ENCODE peak calls at places on chromosomes 12 and 14, in seven cellular contexts. T is psoas muscle, X is mammary epithelial cell, F is esophagus squamous epithelium, U is right lobe of liver, G is suprapubic skin, K is transverse colon. Q is an unnamed sample. For H3K4me1, the result is how much of the 10 kb centered on the place peaks cover.

GRCh38 chr12:113874999-113875561 is 91.0 kb downstream of the RBM19 start:
- DNase-seq in T (no peak), X (no peak), F (no peak), U (no peak), G (no peak), K (peak), Q (no peak)

GRCh38 chr12:9798008-9798619 is 29.2 kb upstream of the KLRF1 start:
- DNase-seq in T (no peak), X (peak), F (peak), U (no peak), G (no peak), K (peak), Q (no peak)

GRCh38 chr14:51610766-51611165 is 40.9 kb upstream of the FRMD6 start:
- DNase-seq in T (no peak), X (no peak), F (no peak), U (no peak), G (no peak), K (no peak), Q (no peak)

GRCh38 chr14:92464156-92464555 is 49.4 kb upstream of the RIN3 start:
- DNase-seq in T (no peak), X (no peak), F (no peak), U (no peak), G (no peak), K (no peak), Q (no peak)

GRCh38 chr14:31895206-31895605 is 181.9 kb upstream of the ARHGAP5 start:
- DNase-seq in T (no peak), X (peak), F (no peak), U (no peak), G (no peak), K (no peak), Q (no peak)

GRCh38 chr12:119446459-119446858 is 111.9 kb downstream of the CCDC60 start:
- DNase-seq in T (no peak), X (no peak), F (no peak), U (no peak), G (no peak), K (no peak), Q (no peak)

GRCh38 chr14:81336009-81336408 is 64.1 kb downstream of the STON2 start:
- DNase-seq in T (no peak), X (no peak), F (no peak), U (no peak), G (no peak), K (no peak), Q (no peak)

GRCh38 chr12:91264178-91264577 is 81.6 kb upstream of the DCN start:
- DNase-seq in T (no peak), X (no peak), F (no peak), U (no peak), G (no peak), K (no peak), Q (no peak)

GRCh38 chr12:48442191-48442828 is 30.0 kb upstream of the ANP32D start:
- DNase-seq in T (no peak), X (no peak), F (no peak), U (no peak), G (no peak), K (no peak), Q (no peak)

GRCh38 chr14:90488256-90488655 is 91.4 kb downstream of the CALM1 start:
- DNase-seq in T (no peak), X (no peak), F (no peak), U (peak), G (no peak), K (no peak), Q (no peak)

GRCh38 chr12:86194721-86195120 is 61.5 kb downstream of the MGAT4C start:
- DNase-seq in T (no peak), X (no peak), F (no peak), U (no peak), G (no peak), K (no peak), Q (no peak)

GRCh38 chr14:102878174-102878969 is 44.1 kb upstream of the AMN start:
- DNase-seq in T (no peak), X (no peak), F (no peak), U (no peak), G (no peak), K (peak), Q (no peak)

GRCh38 chr12:132491349-132491663 is 1.4 kb downstream of the FBRSL1 start:
- DNase-seq in T (no peak), X (no peak), F (no peak), U (no peak), G (no peak), K (no peak), Q (no peak)

GRCh38 chr14:88559852-88560251 is 3.0 kb upstream of the ZC3H14 start:
- DNase-seq in T (no peak), X (no peak), F (no peak), U (no peak), G (no peak), K (no peak), Q (no peak)

GRCh38 chr12:108570743-108571603 is 8.6 kb downstream of the ISCU start:
- DNase-seq in T (no peak), X (no peak), F (no peak), U (peak), G (peak), K (no peak), Q (no peak)

GRCh38 chr12:108566452-108566851 is 4.1 kb downstream of the ISCU start:
- DNase-seq in T (no peak), X (no peak), F (no peak), U (no peak), G (no peak), K (no peak), Q (no peak)

GRCh38 chr12:108567974-108568652 is 5.7 kb downstream of the ISCU start:
- DNase-seq in T (no peak), X (no peak), F (no peak), U (peak), G (no peak), K (no peak), Q (no peak)

GRCh38 chr12:108567388-108567787 is 5.0 kb downstream of the ISCU start:
- DNase-seq in T (no peak), X (no peak), F (no peak), U (no peak), G (no peak), K (no peak), Q (no peak)

DNA sequence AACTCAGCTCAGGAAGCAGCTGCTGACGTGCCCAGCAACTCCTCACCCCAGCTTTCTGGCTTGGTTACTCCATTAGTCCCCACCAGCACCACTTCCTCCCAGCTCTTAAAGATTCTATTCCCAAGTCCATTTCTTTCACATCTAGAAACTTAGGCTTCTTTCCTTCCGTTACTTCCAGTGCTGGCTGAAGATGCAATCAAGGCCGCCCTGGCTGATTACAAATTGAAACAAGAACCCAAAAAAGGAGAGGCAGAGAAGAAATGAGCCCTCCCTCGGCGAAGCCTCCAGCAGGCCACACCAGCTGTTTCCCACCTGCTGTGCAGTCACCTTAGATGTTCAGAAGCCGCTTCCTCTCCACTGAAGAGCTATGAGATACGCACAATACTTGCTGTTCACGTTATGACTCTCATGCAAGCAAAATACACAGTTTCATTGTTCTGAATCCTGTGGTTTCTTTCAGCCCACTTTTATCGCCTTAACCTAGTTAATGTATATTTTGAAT is 6.3 kb downstream of the ISCU start:
- DNase-seq in T (no peak), X (no peak), F (no peak), U (peak), G (no peak), K (peak), Q (no peak)
- H3K4me1 ChIP-seq in T (under half), X (under half), F (under half), U (under half), G (under half), K (under half), Q (under half)

DNA sequence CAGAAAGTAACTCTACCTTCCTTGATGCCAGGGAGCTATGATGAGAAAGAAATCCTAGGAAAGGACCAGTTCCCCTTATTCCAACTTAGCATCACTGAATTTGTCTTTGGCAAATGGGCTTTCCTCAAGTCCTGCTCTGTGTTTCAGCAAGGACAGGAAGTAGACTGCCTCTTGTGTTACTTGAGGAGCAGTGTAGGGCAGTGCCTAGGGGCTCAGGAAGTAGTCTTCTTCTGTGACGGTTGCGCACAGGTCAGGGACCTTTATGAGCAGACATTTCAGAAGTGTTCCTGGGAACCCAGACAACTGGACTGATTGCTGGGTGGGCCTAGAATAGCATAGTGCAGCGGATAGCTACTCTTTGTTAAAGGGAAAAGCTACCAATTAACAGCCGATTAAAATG is 2.7 kb downstream of the LGALS3 start:
- DNase-seq in T (no peak), X (no peak), F (no peak), U (no peak), G (no peak), K (peak), Q (no peak)
- H3K4me3 ChIP-seq in T (peak), X (no peak), F (no peak), U (no peak), G (peak), K (peak), Q (no peak)

DNA sequence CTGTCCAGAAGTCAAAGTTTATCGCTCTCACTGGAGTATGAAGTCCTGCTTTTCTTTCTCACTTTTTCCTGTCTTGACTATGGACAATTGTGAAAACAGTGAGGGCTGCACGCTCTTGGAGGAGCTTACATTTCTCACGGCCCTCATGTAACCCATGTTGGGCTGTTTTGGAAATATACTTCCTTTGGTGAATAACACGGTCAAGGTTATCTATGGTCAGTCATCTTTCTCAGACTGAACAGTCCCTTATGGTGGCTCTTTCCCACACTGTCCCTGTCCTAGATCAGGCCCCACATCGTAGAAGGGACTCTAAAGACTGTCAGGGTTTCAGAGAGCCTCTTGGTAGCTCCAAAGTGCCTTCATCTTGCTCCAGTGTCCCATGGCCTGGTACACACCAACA is 7.2 kb downstream of the CCDC92 start:
- DNase-seq in T (no peak), X (no peak), F (no peak), U (no peak), G (no peak), K (no peak), Q (no peak)
- H3K27ac ChIP-seq in T (no peak), X (no peak), F (no peak), U (no peak), G (no peak), K (no peak), Q (no peak)

DNA sequence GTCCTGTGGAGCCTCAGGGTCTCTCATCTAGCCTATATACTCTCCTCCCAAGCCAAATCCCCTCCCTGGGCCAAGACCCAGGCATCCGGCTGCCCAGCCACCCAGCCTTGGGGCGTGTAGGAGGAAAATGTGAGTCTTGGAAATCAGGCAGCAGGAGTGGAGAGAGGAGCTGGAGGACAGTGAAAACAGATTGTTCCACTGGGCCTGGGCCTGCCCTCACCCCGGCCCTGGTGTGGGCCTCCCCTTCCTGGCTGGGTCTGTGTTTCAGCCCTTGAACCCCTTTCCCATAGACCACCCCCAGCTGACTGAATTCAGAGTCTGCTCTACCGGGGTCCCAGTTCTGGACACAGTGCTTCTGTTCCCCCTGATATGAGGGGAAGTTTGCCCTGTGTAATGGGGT is 6.7 kb downstream of the ITGA5 start:
- DNase-seq in T (no peak), X (no peak), F (no peak), U (no peak), G (no peak), K (no peak), Q (no peak)
- H3K4me1 ChIP-seq in T (half or more), X (half or more), F (under half), U (under half), G (half or more), K (under half), Q (half or more)

DNA sequence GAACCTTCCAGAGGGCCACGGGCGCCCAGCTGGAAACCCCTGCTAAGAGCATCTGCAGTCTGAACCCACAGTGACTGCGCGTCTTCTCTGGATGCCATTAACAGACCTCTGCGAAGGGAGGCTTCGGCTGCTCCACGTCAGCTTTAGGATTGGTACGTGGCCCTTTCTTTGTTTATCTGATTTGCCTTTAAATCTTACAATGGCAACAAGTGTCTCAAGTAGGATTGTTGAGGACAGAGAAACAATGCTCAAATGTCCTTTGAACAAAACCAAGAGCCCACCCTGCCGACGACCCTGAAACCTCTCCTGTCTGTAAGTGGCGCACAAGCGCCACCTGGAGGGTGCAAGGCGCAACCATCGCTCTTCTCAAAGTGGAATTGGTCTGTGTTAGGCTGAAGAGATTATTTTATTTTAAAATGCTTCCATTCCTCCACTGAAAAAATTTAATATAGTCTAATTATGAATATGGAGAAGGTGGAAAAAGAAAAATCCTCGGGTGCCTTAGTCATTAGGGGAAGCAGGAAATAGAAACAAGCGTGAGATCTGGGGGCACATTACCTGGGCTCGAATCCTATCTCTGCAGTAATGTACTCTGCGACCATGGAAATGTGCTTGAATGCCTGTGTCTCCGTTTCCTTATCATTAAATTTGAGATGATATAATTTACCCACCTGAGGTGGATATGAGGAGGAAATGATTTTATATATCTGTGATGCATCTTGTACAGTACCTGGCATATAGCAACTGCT is 82.6 kb upstream of the PTPRB start:
- DNase-seq in T (peak), X (peak), F (no peak), U (no peak), G (no peak), K (no peak), Q (no peak)
- H3K4me3 ChIP-seq in T (peak), X (no peak), F (no peak), U (no peak), G (peak), K (no peak), Q (peak)

DNA sequence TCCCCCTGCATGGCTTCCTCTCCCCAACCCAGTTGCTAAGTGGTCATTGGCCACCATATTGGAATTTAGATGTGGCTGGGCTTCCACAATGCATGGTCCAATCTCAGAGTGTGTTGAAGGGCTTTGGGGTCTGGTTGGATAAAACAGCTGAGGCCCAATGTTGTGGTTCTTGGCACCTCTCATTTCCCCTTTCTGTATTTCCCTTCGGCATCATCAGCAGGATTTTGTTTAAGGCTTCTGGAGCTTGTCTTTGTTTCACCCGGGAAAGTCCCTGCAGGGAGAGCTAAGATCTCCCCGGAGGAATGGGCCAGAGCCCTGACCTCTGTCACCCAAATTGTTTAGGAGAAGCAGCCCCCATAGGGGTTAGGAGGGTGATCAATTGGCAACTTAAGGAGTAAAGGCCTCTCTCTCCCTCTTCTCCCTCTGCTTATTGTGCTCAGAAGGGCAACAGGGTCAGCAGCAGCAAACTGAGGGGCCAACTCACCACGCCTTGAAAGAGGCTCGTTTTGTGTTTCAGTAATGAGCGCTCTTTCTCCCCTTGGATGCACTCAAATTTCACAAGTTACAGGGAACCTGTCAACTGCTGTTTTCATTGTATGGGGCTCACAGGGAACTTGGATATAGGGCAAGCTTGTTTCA is 223.8 kb downstream of the ZFP36L1 start:
- DNase-seq in T (no peak), X (no peak), F (no peak), U (no peak), G (no peak), K (no peak), Q (no peak)
- H3K27ac ChIP-seq in T (peak), X (no peak), F (no peak), U (peak), G (peak), K (no peak), Q (no peak)

GRCh38 chr12:24943947-24944597 is 4.8 kb downstream of the BCAT1 start:
- DNase-seq in T (no peak), X (no peak), F (no peak), U (no peak), G (no peak), K (no peak), Q (no peak)

GRCh38 chr12:24944598-24944975 is 4.3 kb downstream of the BCAT1 start:
- DNase-seq in T (no peak), X (no peak), F (no peak), U (no peak), G (no peak), K (no peak), Q (no peak)

GRCh38 chr12:24947541-24948451 is 1.1 kb downstream of the BCAT1 start:
- DNase-seq in T (no peak), X (no peak), F (no peak), U (no peak), G (no peak), K (no peak), Q (no peak)

GRCh38 chr12:24945039-24945438 is 3.9 kb downstream of the BCAT1 start:
- DNase-seq in T (no peak), X (no peak), F (no peak), U (no peak), G (no peak), K (no peak), Q (no peak)

GRCh38 chr12:24945822-24946221 is 3.1 kb downstream of the BCAT1 start:
- DNase-seq in T (no peak), X (no peak), F (no peak), U (no peak), G (no peak), K (no peak), Q (no peak)
- H3K4me1 ChIP-seq in T (under half), X (under half), F (under half), U (under half), G (under half), K (under half), Q (under half)

DNA sequence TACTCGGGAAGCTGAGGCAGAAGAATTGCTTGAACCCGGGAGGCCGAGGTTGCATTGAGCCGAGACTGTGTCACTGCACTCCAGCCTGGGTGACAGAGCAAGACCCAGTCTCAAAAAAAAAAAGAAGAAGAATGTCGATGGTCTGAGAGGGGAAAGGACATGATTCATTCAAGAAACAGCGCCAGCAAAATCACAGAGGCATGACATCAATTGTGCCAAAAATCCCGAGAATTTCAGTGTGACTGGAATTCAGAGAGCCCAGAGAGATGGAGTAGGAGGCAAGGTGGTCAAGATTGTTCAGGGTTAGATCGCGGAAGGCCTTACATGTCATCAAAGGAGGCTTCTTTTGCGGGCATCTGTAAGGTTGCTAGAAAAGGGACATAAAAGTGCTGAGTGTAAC is 483.3 kb downstream of the VRK1 start:
- DNase-seq in T (no peak), X (no peak), F (no peak), U (no peak), G (no peak), K (no peak), Q (no peak)
- H3K4me3 ChIP-seq in T (no peak), X (no peak), F (no peak), U (no peak), G (no peak), K (no peak), Q (no peak)

DNA sequence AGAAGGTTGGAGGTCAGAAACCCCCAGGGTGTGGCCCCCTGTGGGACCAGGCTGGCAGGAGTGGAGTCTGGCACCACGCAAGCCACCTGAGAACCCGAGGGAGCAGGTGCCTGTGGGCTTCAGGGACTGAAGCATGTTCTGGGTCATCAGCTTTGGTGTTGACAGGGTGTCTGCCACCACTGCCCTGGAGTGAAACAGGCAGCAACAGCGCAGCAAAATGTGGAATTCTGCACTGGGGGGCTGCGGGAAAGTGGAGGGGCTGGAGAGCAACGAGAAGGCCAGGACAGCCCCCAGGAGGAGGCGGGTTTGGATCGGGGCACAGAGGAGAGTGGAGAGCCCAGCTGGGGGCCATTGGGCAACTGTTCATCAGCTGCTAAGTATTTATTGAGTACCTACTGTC is 15.9 kb downstream of the PHETA1 start:
- DNase-seq in T (no peak), X (no peak), F (no peak), U (no peak), G (no peak), K (no peak), Q (no peak)
- H3K27ac ChIP-seq in T (no peak), X (no peak), F (no peak), U (no peak), G (no peak), K (no peak), Q (no peak)

GRCh38 chr12:54386781-54387467 is 2.4 kb upstream of the ZNF385A start:
- DNase-seq in T (peak), X (no peak), F (no peak), U (no peak), G (no peak), K (no peak), Q (no peak)
- H3K4me1 ChIP-seq in T (under half), X (half or more), F (half or more), U (under half), G (half or more), K (under half), Q (under half)